ENCODE peak calls at places on chromosome 6, in six cellular contexts. One of them, this sample, is unnamed.
A peak's percentile ranks its signal among the peaks of the same experiment; 100 is the strongest.

GRCh38 chr6:38427492-38428210 is 212.1 kb downstream of the BTBD9 start:
- DNase-seq in CD4-positive, alpha-beta T cell: no peak
- DNase-seq in activated naive CD4-positive, alpha-beta T cell: no peak
- DNase-seq in globus pallidus: no peak
- DNase-seq in epithelial cell of esophagus: no peak
- DNase-seq in GM23248: no peak
- DNase-seq in this sample: no peak

GRCh38 chr6:158040051-158040803 is 58.6 kb downstream of the SYNJ2 start:
- DNase-seq in epithelial cell of esophagus: peak; percentile 84
- DNase-seq in globus pallidus: no peak
- DNase-seq in CD4-positive, alpha-beta T cell: no peak
- DNase-seq in GM23248: peak; percentile 96
- DNase-seq in activated naive CD4-positive, alpha-beta T cell: no peak
- DNase-seq in this sample: no peak

GRCh38 chr6:14211596-14211961 is 94.0 kb downstream of the CD83 start:
- DNase-seq in epithelial cell of esophagus: peak; percentile 31
- DNase-seq in activated naive CD4-positive, alpha-beta T cell: no peak
- DNase-seq in GM23248: peak; percentile 56
- DNase-seq in CD4-positive, alpha-beta T cell: no peak
- DNase-seq in globus pallidus: no peak
- DNase-seq in this sample: no peak

GRCh38 chr6:143957679-143958274 is 50.3 kb downstream of the PLAGL1 start:
- DNase-seq in globus pallidus: no peak
- DNase-seq in epithelial cell of esophagus: no peak
- DNase-seq in CD4-positive, alpha-beta T cell: no peak
- DNase-seq in activated naive CD4-positive, alpha-beta T cell: no peak
- DNase-seq in GM23248: no peak
- DNase-seq in this sample: no peak

GRCh38 chr6:105326216-105326615 is 76.7 kb downstream of the PREP start:
- DNase-seq in CD4-positive, alpha-beta T cell: no peak
- DNase-seq in GM23248: peak; percentile 47
- DNase-seq in epithelial cell of esophagus: no peak
- DNase-seq in globus pallidus: no peak
- DNase-seq in activated naive CD4-positive, alpha-beta T cell: no peak
- DNase-seq in this sample: no peak

GRCh38 chr6:131819507-131820228 is 11.8 kb downstream of the ENPP1 start:
- DNase-seq in epithelial cell of esophagus: peak; percentile 51
- DNase-seq in activated naive CD4-positive, alpha-beta T cell: no peak
- DNase-seq in GM23248: peak; percentile 40
- DNase-seq in CD4-positive, alpha-beta T cell: no peak
- DNase-seq in globus pallidus: no peak
- DNase-seq in this sample: no peak

GRCh38 chr6:107116328-107116892 is 1.1 kb upstream of the BEND3 start:
- DNase-seq in CD4-positive, alpha-beta T cell: no peak
- DNase-seq in activated naive CD4-positive, alpha-beta T cell: no peak
- DNase-seq in GM23248: peak; percentile 51
- DNase-seq in epithelial cell of esophagus: peak; percentile 62
- DNase-seq in globus pallidus: no peak
- DNase-seq in this sample: no peak

GRCh38 chr6:114747995-114748625 is 405.3 kb upstream of the HS3ST5 start:
- DNase-seq in GM23248: peak; percentile 74
- DNase-seq in epithelial cell of esophagus: peak; percentile 64
- DNase-seq in CD4-positive, alpha-beta T cell: no peak
- DNase-seq in globus pallidus: peak; percentile 49
- DNase-seq in activated naive CD4-positive, alpha-beta T cell: no peak
- DNase-seq in this sample: no peak

GRCh38 chr6:49551866-49552129 is 1.3 kb downstream of the C6orf141 start:
- DNase-seq in GM23248: no peak
- DNase-seq in CD4-positive, alpha-beta T cell: no peak
- DNase-seq in epithelial cell of esophagus: no peak
- DNase-seq in globus pallidus: no peak
- DNase-seq in activated naive CD4-positive, alpha-beta T cell: no peak
- DNase-seq in this sample: no peak

GRCh38 chr6:136562211-136562610 is 12.0 kb upstream of the MAP7 start:
- DNase-seq in GM23248: no peak
- DNase-seq in epithelial cell of esophagus: no peak
- DNase-seq in CD4-positive, alpha-beta T cell: no peak
- DNase-seq in globus pallidus: no peak
- DNase-seq in activated naive CD4-positive, alpha-beta T cell: no peak
- DNase-seq in this sample: no peak